ENCODE peak calls at places on chromosomes 5 and 9, in seven cellular contexts. D, M, T, Z, C, B and H are unnamed samples.

GRCh38 chr5:1901983-1902382 is 19.3 kb upstream of the IRX4 start:
- DNase-seq in D (no peak), M (no peak), T (no peak), Z (no peak), C (no peak), B (no peak), H (no peak)

GRCh38 chr5:72478276-72478675 is 28.9 kb downstream of the ZNF366 start:
- DNase-seq in D (no peak), M (no peak), T (no peak), Z (no peak), C (no peak), B (no peak), H (no peak)

GRCh38 chr5:176784218-176785165 is 25.9 kb upstream of the UNC5A start:
- DNase-seq in D (peak), M (peak), T (no peak), Z (no peak), C (peak), B (no peak), H (peak)

GRCh38 chr5:176812269-176813259 is 2.2 kb downstream of the UNC5A start:
- DNase-seq in D (peak), M (no peak), T (peak), Z (no peak), C (no peak), B (peak), H (peak)

GRCh38 chr5:110807174-110807573 is 68.4 kb downstream of the SLC25A46 start:
- DNase-seq in D (no peak), M (peak), T (no peak), Z (no peak), C (no peak), B (no peak), H (peak)

GRCh38 chr5:169547508-169547907 is 36.1 kb upstream of the SPDL1 start:
- DNase-seq in D (no peak), M (no peak), T (peak), Z (no peak), C (no peak), B (no peak), H (no peak)

GRCh38 chr9:84667571-84668203 is 1.8 kb upstream of the NTRK2 start:
- DNase-seq in D (peak), M (no peak), T (no peak), Z (no peak), C (no peak), B (peak), H (peak)

GRCh38 chr9:91186311-91187101 is 175.2 kb downstream of the AUH start:
- DNase-seq in D (peak), M (no peak), T (peak), Z (no peak), C (no peak), B (no peak), H (peak)

GRCh38 chr5:151772029-151772867 is 494 bp downstream of the G3BP1 start:
- DNase-seq in D (peak), M (no peak), T (peak), Z (peak), C (peak), B (peak), H (peak)

GRCh38 chr9:31519826-31520225 is 864.6 kb upstream of the ACO1 start:
- DNase-seq in D (no peak), M (no peak), T (no peak), Z (no peak), C (no peak), B (no peak), H (no peak)

GRCh38 chr9:127154390-127155191 is 32.2 kb upstream of the ANGPTL2 start:
- DNase-seq in D (no peak), M (peak), T (no peak), Z (no peak), C (no peak), B (no peak), H (peak)

GRCh38 chr5:146825033-146825432 is 53.5 kb downstream of the PPP2R2B start:
- DNase-seq in D (peak), M (no peak), T (peak), Z (no peak), C (no peak), B (peak), H (peak)

GRCh38 chr9:109166771-109167601 is at the start of gene FRRS1L:
- DNase-seq in D (peak), M (no peak), T (no peak), Z (no peak), C (no peak), B (peak), H (no peak)

GRCh38 chr5:10695759-10696543 is 65.1 kb downstream of the DAP start:
- DNase-seq in D (no peak), M (no peak), T (peak), Z (no peak), C (no peak), B (no peak), H (peak)

GRCh38 chr9:111599092-111599947 is at the start of gene PTGR1:
- DNase-seq in D (peak), M (peak), T (peak), Z (no peak), C (no peak), B (peak), H (peak)

GRCh38 chr5:167900521-167900920 is 390.9 kb upstream of the WWC1 start:
- DNase-seq in D (peak), M (no peak), T (no peak), Z (no peak), C (no peak), B (no peak), H (no peak)

GRCh38 chr5:80141147-80141671 is 106.1 kb downstream of the THBS4 start:
- DNase-seq in D (no peak), M (no peak), T (no peak), Z (no peak), C (no peak), B (peak), H (peak)

GRCh38 chr9:136544549-136545064 is 1.2 kb downstream of the NOTCH1 start:
- DNase-seq in D (no peak), M (no peak), T (peak), Z (peak), C (peak), B (peak), H (peak)

GRCh38 chr9:103203172-103203571 is 208.0 kb downstream of the CYLC2 start:
- DNase-seq in D (no peak), M (no peak), T (no peak), Z (no peak), C (no peak), B (no peak), H (no peak)

GRCh38 chr5:127930311-127930710 is 153.3 kb upstream of the SLC12A2 start:
- DNase-seq in D (no peak), M (no peak), T (no peak), Z (no peak), C (no peak), B (no peak), H (no peak)

GRCh38 chr5:7759257-7759871 is 91.6 kb downstream of the CFAP90 start:
- DNase-seq in D (no peak), M (no peak), T (no peak), Z (no peak), C (no peak), B (no peak), H (no peak)

GRCh38 chr5:144309265-144309664 is 138.6 kb downstream of the KCTD16 start:
- DNase-seq in D (no peak), M (peak), T (no peak), Z (no peak), C (no peak), B (no peak), H (no peak)

GRCh38 chr9:136840877-136841645 is 1.2 kb upstream of the AJM1 start:
- DNase-seq in D (peak), M (peak), T (no peak), Z (no peak), C (no peak), B (peak), H (peak)

GRCh38 chr5:61768692-61769281 is 436.7 kb downstream of the ZSWIM6 start:
- DNase-seq in D (peak), M (no peak), T (peak), Z (no peak), C (no peak), B (peak), H (peak)

GRCh38 chr9:98380065-98380681 is 124.7 kb upstream of the TBC1D2 start:
- DNase-seq in D (no peak), M (no peak), T (no peak), Z (peak), C (no peak), B (peak), H (peak)

GRCh38 chr5:97041239-97041638 is 101.2 kb downstream of the LIX1 start:
- DNase-seq in D (no peak), M (no peak), T (no peak), Z (no peak), C (no peak), B (no peak), H (no peak)

GRCh38 chr9:111992523-111992922 is 95.9 kb downstream of the UGCG start:
- DNase-seq in D (peak), M (no peak), T (peak), Z (no peak), C (no peak), B (no peak), H (peak)

GRCh38 chr5:56668996-56669395 is 146.4 kb upstream of the MAP3K1 start:
- DNase-seq in D (no peak), M (no peak), T (no peak), Z (no peak), C (no peak), B (no peak), H (no peak)

GRCh38 chr5:13359326-13359725 is 585.2 kb downstream of the DNAH5 start:
- DNase-seq in D (peak), M (no peak), T (no peak), Z (no peak), C (no peak), B (no peak), H (peak)

GRCh38 chr5:146426853-146427618 is 20.1 kb upstream of the TCERG1 start:
- DNase-seq in D (peak), M (peak), T (peak), Z (no peak), C (no peak), B (peak), H (peak)

GRCh38 chr5:87361031-87361443 is 51.7 kb downstream of the CCNH start:
- DNase-seq in D (no peak), M (no peak), T (no peak), Z (no peak), C (no peak), B (no peak), H (peak)

GRCh38 chr9:129751841-129752801 is 721 bp downstream of the PTGES start:
- DNase-seq in D (peak), M (no peak), T (no peak), Z (no peak), C (no peak), B (no peak), H (no peak)

GRCh38 chr5:116476903-116477537 is 97.6 kb downstream of the SEMA6A start:
- DNase-seq in D (peak), M (no peak), T (no peak), Z (no peak), C (no peak), B (no peak), H (peak)

GRCh38 chr9:29850664-29851063 is 2277.4 kb upstream of the C9orf72 start:
- DNase-seq in D (no peak), M (no peak), T (no peak), Z (no peak), C (no peak), B (no peak), H (no peak)

GRCh38 chr9:33263131-33263935 is 1.2 kb downstream of the BAG1 start:
- DNase-seq in D (peak), M (no peak), T (peak), Z (no peak), C (no peak), B (no peak), H (peak)

GRCh38 chr5:42767491-42768105 is 11.0 kb downstream of the CCDC152 start:
- DNase-seq in D (peak), M (peak), T (no peak), Z (no peak), C (no peak), B (no peak), H (peak)